ENCODE peak calls at places on chromosomes 16 and 17, in five cellular contexts. G is OCI-LY7, E is stomach, T is mucosa of descending colon, K is fibroblast of the aortic adventitia. Z is an unnamed sample.

GRCh38 chr17:34665150-34665802 is 85.9 kb downstream of the TMEM132E start:
- DNase-seq in K (no peak), E (no peak), T (no peak), G (peak), Z (no peak)

GRCh38 chr17:13490427-13490826 is 111.3 kb downstream of the HS3ST3A1 start:
- DNase-seq in G (no peak), E (no peak), K (no peak), T (no peak), Z (no peak)

GRCh38 chr17:40473573-40474365 is 27.7 kb downstream of the TNS4 start:
- DNase-seq in G (no peak), T (no peak), K (no peak), E (no peak), Z (no peak)

GRCh38 chr16:884232-884631 is 83.7 kb upstream of the GNG13 start:
- DNase-seq in T (no peak), E (no peak), K (no peak), G (no peak), Z (no peak)

GRCh38 chr16:86502856-86503748 is 7.2 kb upstream of the FOXF1 start:
- DNase-seq in T (no peak), E (no peak), G (no peak), K (peak), Z (no peak)

GRCh38 chr16:24995469-24995868 is 19.7 kb downstream of the ARHGAP17 start:
- DNase-seq in E (no peak), G (no peak), K (no peak), T (no peak), Z (no peak)

GRCh38 chr17:48294193-48294909 is 135.7 kb downstream of the SKAP1 start:
- DNase-seq in T (no peak), E (no peak), K (no peak), G (no peak), Z (no peak)

GRCh38 chr17:27413295-27413694 is 43.0 kb upstream of the KSR1 start:
- DNase-seq in E (no peak), T (no peak), K (no peak), G (no peak), Z (no peak)

GRCh38 chr17:51128089-51128488 is 7.4 kb upstream of the SPAG9 start:
- DNase-seq in T (no peak), G (no peak), E (no peak), K (peak), Z (no peak)

GRCh38 chr16:71214771-71215381 is 15.6 kb downstream of the HYDIN start:
- DNase-seq in G (no peak), T (no peak), K (peak), E (no peak), Z (no peak)

GRCh38 chr17:31834448-31834847 is 24.6 kb downstream of the COPRS start:
- DNase-seq in T (no peak), E (no peak), K (no peak), G (no peak), Z (no peak)

GRCh38 chr17:39591958-39592954 is 15.5 kb downstream of the NEUROD2 start:
- DNase-seq in G (peak), E (peak), T (peak), K (peak), Z (peak)

GRCh38 chr17:19867654-19868395 is at the start of gene ULK2:
- DNase-seq in E (peak), G (peak), K (peak), T (peak), Z (peak)

GRCh38 chr17:27376637-27377547 is 79.4 kb upstream of the KSR1 start:
- DNase-seq in G (no peak), K (peak), T (no peak), E (no peak), Z (peak)

GRCh38 chr16:89341274-89341673 is 123.8 kb downstream of the ZNF778 start:
- DNase-seq in T (no peak), G (no peak), E (no peak), K (no peak), Z (no peak)

GRCh38 chr16:50751528-50751927 is 9.6 kb downstream of the CYLD start:
- DNase-seq in G (no peak), K (no peak), E (no peak), T (no peak), Z (no peak)

GRCh38 chr16:10408824-10409381 is 23.0 kb downstream of the ATF7IP2 start:
- DNase-seq in E (no peak), G (peak), K (no peak), T (no peak), Z (peak)

GRCh38 chr17:64147110-64148016 is 17.4 kb upstream of the ERN1 start:
- DNase-seq in G (peak), K (peak), T (no peak), E (no peak), Z (peak)

GRCh38 chr17:71437176-71437575 is 683.6 kb upstream of the SOX9 start:
- DNase-seq in T (no peak), G (no peak), K (peak), E (no peak), Z (peak)

GRCh38 chr16:60729052-60729451 is 1307.2 kb downstream of the CDH8 start:
- DNase-seq in K (no peak), E (no peak), T (no peak), G (no peak), Z (peak)

GRCh38 chr17:49364119-49364518 is 2.1 kb upstream of the ZNF652 start:
- DNase-seq in T (no peak), E (no peak), G (no peak), K (no peak), Z (no peak)

GRCh38 chr17:4663711-4664110 is 22.2 kb upstream of the ALOX15 start:
- DNase-seq in G (no peak), E (no peak), K (no peak), T (no peak), Z (no peak)

GRCh38 chr17:81510798-81511549 is 1.6 kb downstream of the ACTG1 start:
- DNase-seq in T (peak), E (no peak), G (peak), K (peak), Z (peak)

GRCh38 chr17:66982011-66982508 is 17.6 kb downstream of the CACNG4 start:
- DNase-seq in K (no peak), E (peak), G (no peak), T (no peak), Z (peak)

GRCh38 chr16:27245276-27246231 is 23.0 kb downstream of the NSMCE1 start:
- DNase-seq in G (no peak), K (peak), T (no peak), E (no peak), Z (peak)

GRCh38 chr17:83067718-83068261 is 11.6 kb upstream of the METRNL start:
- DNase-seq in G (no peak), K (no peak), E (no peak), T (no peak), Z (no peak)

GRCh38 chr16:29845656-29846055 is 17.4 kb downstream of the CDIPT start:
- DNase-seq in E (no peak), K (no peak), G (no peak), T (no peak), Z (no peak)

GRCh38 chr17:29279397-29280070 is 14.4 kb downstream of the NUFIP2 start:
- DNase-seq in T (no peak), E (no peak), G (no peak), K (no peak), Z (no peak)

GRCh38 chr16:73172621-73173312 is 124.8 kb upstream of the ZFHX3 start:
- DNase-seq in G (no peak), T (peak), K (peak), E (peak), Z (peak)

GRCh38 chr16:29745853-29746345 is at the start of gene C16orf54:
- DNase-seq in T (peak), E (peak), K (no peak), G (no peak), Z (no peak)

GRCh38 chr16:87700406-87701065 is 65.2 kb downstream of the KLHDC4 start:
- DNase-seq in G (no peak), E (no peak), T (no peak), K (no peak), Z (no peak)

GRCh38 chr17:49549691-49550678 is 25.7 kb upstream of the NXPH3 start:
- DNase-seq in E (no peak), G (no peak), K (no peak), T (no peak), Z (no peak)

GRCh38 chr16:68676113-68676860 is 31.2 kb downstream of the CDH3 start:
- DNase-seq in T (no peak), E (no peak), K (no peak), G (no peak), Z (no peak)

GRCh38 chr16:49834496-49835009 is 21.4 kb downstream of the ZNF423 start:
- DNase-seq in E (no peak), K (no peak), G (no peak), T (peak), Z (no peak)

GRCh38 chr17:43745541-43745940 is 13.1 kb downstream of the SOST start:
- DNase-seq in E (no peak), G (no peak), T (no peak), K (no peak), Z (no peak)

GRCh38 chr17:70119961-70120360 is 44.9 kb downstream of the KCNJ16 start:
- DNase-seq in E (no peak), K (peak), T (no peak), G (no peak), Z (no peak)

GRCh38 chr16:80601182-80601581 is 60.4 kb downstream of the DYNLRB2 start:
- DNase-seq in E (no peak), K (no peak), G (no peak), T (no peak), Z (no peak)

GRCh38 chr16:53744449-53744848 is 40.5 kb downstream of the FTO start:
- DNase-seq in E (no peak), T (no peak), G (peak), K (no peak), Z (no peak)

GRCh38 chr16:28543072-28543471 is 4.3 kb upstream of the NUPR1 start:
- DNase-seq in K (no peak), E (peak), G (peak), T (peak), Z (no peak)

GRCh38 chr17:76872221-76872873 is 4.1 kb downstream of the MGAT5B start:
- DNase-seq in G (no peak), K (peak), E (no peak), T (peak), Z (peak)

GRCh38 chr17:76869878-76870714 is 1.9 kb downstream of the MGAT5B start:
- DNase-seq in E (no peak), K (no peak), T (no peak), G (no peak), Z (no peak)

GRCh38 chr17:76871668-76872067 is 3.5 kb downstream of the MGAT5B start:
- DNase-seq in E (no peak), T (no peak), K (no peak), G (no peak), Z (no peak)

GRCh38 chr17:76873856-76874255 is 5.7 kb downstream of the MGAT5B start:
- DNase-seq in G (no peak), T (no peak), K (no peak), E (no peak), Z (no peak)

GRCh38 chr17:76872874-76873221 is 4.6 kb downstream of the MGAT5B start:
- DNase-seq in K (no peak), E (no peak), T (no peak), G (no peak), Z (no peak)
- H3K4me3 ChIP-seq in K (no peak), E (no peak), T (no peak), G (no peak), Z (no peak)

DNA sequence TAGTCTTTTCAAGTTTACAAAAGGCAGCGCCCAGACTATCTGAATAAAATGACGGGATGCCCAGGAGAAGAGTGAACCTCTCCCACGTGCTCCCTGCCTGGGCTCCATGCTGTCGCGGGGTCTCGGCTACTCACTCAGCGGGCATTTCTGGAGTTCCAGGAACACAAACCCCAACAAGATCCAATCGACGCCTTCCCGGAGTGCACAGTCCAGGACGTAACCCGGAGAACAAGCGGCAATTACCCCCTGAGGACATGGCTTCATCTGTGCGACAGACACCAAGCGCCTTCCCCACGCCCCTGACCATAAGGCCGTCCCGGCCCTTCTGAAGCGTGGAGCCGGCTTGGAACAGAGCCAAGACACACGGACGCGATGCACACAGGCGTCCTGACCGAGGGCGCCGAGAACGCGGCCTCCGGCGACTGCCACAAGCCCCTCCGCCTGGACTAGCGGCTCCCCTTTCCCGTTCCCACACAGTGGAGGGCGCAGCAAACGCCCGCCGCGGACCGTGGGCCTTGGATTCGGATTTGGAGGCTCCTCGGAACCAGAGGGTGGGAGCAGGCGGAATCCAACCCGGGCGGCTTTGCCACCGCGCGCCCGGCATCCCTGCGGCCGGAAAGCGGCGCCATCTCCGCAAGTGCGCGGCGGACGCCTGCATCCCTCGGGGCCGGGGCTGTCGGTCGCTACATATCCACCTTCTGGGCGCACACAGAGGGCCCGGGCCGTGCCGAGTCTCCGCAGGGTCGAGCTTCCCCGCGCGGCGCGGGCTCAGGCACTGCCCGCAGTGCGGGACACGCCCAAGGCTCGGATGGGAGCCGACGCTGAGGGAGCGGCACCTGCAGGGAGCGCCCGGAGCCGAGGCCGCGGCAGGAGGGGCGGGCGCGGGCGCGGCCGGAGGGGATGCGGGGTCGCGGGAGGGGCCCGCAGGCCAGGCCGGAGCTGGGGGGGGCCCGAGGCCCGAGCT is 725 bp downstream of the ABCA3 start:
- DNase-seq in K (peak), G (no peak), E (peak), T (peak), Z (peak)
- TF ChIP-seq CTCF in K (no peak), G (no peak), E (no peak), T (no peak), Z (peak)

GRCh38 chr17:8187517-8188407 is 2.2 kb downstream of the BORCS6 start:
- DNase-seq in E (peak), T (peak), G (peak), K (peak), Z (peak)
- H3K4me3 ChIP-seq in E (peak), T (no peak), G (peak), K (peak), Z (peak)

GRCh38 chr16:66277311-66278070 is 89.0 kb upstream of the CDH5 start:
- DNase-seq in G (no peak), K (no peak), T (no peak), E (no peak), Z (no peak)
- TF ChIP-seq CTCF in G (no peak), K (no peak), T (no peak), E (no peak), Z (no peak)

GRCh38 chr16:13643412-13643811 is 276.5 kb upstream of the ERCC4 start:
- DNase-seq in K (no peak), G (no peak), E (no peak), T (no peak), Z (no peak)

DNA sequence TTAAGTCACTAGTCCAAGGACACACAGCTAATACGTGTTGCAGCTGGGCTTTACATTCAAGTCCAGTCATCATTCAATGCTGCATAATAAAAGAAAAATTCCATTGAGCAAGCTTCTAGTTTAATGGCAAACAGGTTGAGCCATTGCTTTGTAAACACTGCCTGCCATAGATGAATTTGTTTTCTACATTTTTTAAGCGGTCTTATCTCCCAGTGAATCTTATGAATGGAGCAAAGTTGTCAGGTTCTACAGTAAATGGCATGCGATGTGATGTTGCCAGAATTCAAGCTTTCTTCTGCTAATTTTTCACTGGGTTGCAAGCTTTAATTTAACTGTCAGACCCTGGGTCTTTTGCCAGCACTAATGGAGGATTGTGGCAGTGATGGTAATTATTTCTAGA is 274.4 kb upstream of the ERCC4 start:
- DNase-seq in K (no peak), E (no peak), G (no peak), T (no peak), Z (no peak)
- H3K4me3 ChIP-seq in K (no peak), E (no peak), G (no peak), T (no peak), Z (no peak)

GRCh38 chr16:9256196-9256595 is 164.8 kb downstream of the HAPSTR1 start:
- DNase-seq in T (peak), E (peak), G (peak), K (no peak), Z (no peak)
- TF ChIP-seq CTCF in T (peak), E (no peak), G (peak), K (peak), Z (peak)